ENCODE peak calls at places on chromosome 14, in nine cellular contexts. K, N, M, A, Y, P, H, E and Z are unnamed samples.
A peak's percentile ranks its signal among the peaks of the same experiment; 100 is the strongest.

GRCh38 chr14:29078810-29079522 is 312.4 kb downstream of the FOXG1 start:
- DNase-seq in K (no peak), N (no peak), M (no peak), A (no peak), Y (no peak), P (no peak), H (no peak), E (no peak), Z (no peak)

GRCh38 chr14:95564060-95564459 is 29.2 kb downstream of the GLRX5 start:
- DNase-seq in K (no peak), N (peak; percentile 37), M (no peak), A (peak; percentile 33), Y (no peak), P (no peak), H (no peak), E (peak; percentile 57), Z (no peak)

GRCh38 chr14:93891756-93892504 is 35.2 kb upstream of the FAM181A start:
- DNase-seq in K (no peak), N (no peak), M (no peak), A (no peak), Y (no peak), P (peak; percentile 58), H (peak; percentile 7), E (no peak), Z (no peak)

GRCh38 chr14:99213101-99213500 is 58.9 kb downstream of the BCL11B start:
- DNase-seq in K (no peak), N (no peak), M (peak; percentile 75), A (no peak), Y (no peak), P (no peak), H (no peak), E (no peak), Z (no peak)

GRCh38 chr14:50667491-50668007 is 557 bp downstream of the SAV1 start:
- DNase-seq in K (no peak), N (no peak), M (no peak), A (no peak), Y (no peak), P (peak; percentile 67), H (peak; percentile 46), E (no peak), Z (no peak)

GRCh38 chr14:96271421-96271762 is 15.4 kb downstream of the BDKRB1 start:
- DNase-seq in K (peak; percentile 53), N (no peak), M (no peak), A (no peak), Y (no peak), P (no peak), H (no peak), E (no peak), Z (no peak)

GRCh38 chr14:34872822-34873590 is 2.2 kb downstream of the BAZ1A start:
- DNase-seq in K (no peak), N (peak; percentile 57), M (peak; percentile 30), A (peak; percentile 59), Y (no peak), P (no peak), H (no peak), E (peak; percentile 50), Z (peak; percentile 21)

GRCh38 chr14:68141531-68142088 is 322.0 kb downstream of the RAD51B start:
- DNase-seq in K (no peak), N (peak; percentile 46), M (no peak), A (peak; percentile 53), Y (no peak), P (no peak), H (peak; percentile 73), E (peak; percentile 69), Z (no peak)

GRCh38 chr14:37168721-37169120 is 3.7 kb downstream of the SLC25A21 start:
- DNase-seq in K (no peak), N (no peak), M (no peak), A (peak; percentile 14), Y (no peak), P (no peak), H (no peak), E (no peak), Z (no peak)

GRCh38 chr14:36518586-36519430 is 1.2 kb downstream of the NKX2-1 start:
- DNase-seq in K (no peak), N (no peak), M (no peak), A (no peak), Y (no peak), P (no peak), H (no peak), E (no peak), Z (no peak)

GRCh38 chr14:68724914-68725313 is 68.0 kb downstream of the ZFP36L1 start:
- DNase-seq in K (no peak), N (no peak), M (no peak), A (no peak), Y (no peak), P (no peak), H (no peak), E (no peak), Z (no peak)

GRCh38 chr14:38505221-38506095 is 249.6 kb upstream of the CLEC14A start:
- DNase-seq in K (no peak), N (no peak), M (peak; percentile 62), A (no peak), Y (no peak), P (no peak), H (no peak), E (peak; percentile 11), Z (no peak)

GRCh38 chr14:75860561-75861160 is 121.1 kb downstream of the TGFB3 start:
- DNase-seq in K (no peak), N (no peak), M (no peak), A (no peak), Y (no peak), P (no peak), H (no peak), E (no peak), Z (no peak)

GRCh38 chr14:22781606-22782000 is 15.1 kb downstream of the OXA1L start:
- DNase-seq in K (no peak), N (no peak), M (peak; percentile 32), A (no peak), Y (no peak), P (no peak), H (peak; percentile 45), E (peak; percentile 59), Z (no peak)

GRCh38 chr14:89618309-89618708 is 201.3 kb upstream of the FOXN3 start:
- DNase-seq in K (peak; percentile 25), N (peak; percentile 39), M (peak; percentile 3), A (no peak), Y (no peak), P (no peak), H (peak; percentile 11), E (no peak), Z (no peak)

GRCh38 chr14:75876526-75876925 is 105.3 kb downstream of the TGFB3 start:
- DNase-seq in K (no peak), N (peak; percentile 72), M (no peak), A (peak; percentile 73), Y (no peak), P (no peak), H (no peak), E (no peak), Z (no peak)

GRCh38 chr14:99731536-99732435 is 47.7 kb downstream of the CYP46A1 start:
- DNase-seq in K (no peak), N (no peak), M (no peak), A (no peak), Y (no peak), P (peak; percentile 64), H (no peak), E (no peak), Z (no peak)

GRCh38 chr14:55702501-55702900 is 122.5 kb downstream of the KTN1 start:
- DNase-seq in K (no peak), N (no peak), M (peak; percentile 55), A (no peak), Y (no peak), P (no peak), H (no peak), E (no peak), Z (no peak)

GRCh38 chr14:43568022-43568421 is 939.1 kb downstream of the FSCB start:
- DNase-seq in K (no peak), N (no peak), M (no peak), A (no peak), Y (no peak), P (no peak), H (no peak), E (no peak), Z (no peak)

GRCh38 chr14:92456215-92457017 is 57.2 kb upstream of the RIN3 start:
- DNase-seq in K (peak; percentile 76), N (peak; percentile 85), M (peak; percentile 20), A (peak; percentile 86), Y (no peak), P (no peak), H (peak; percentile 73), E (peak; percentile 88), Z (peak; percentile 25)
- TF ChIP-seq CTCF in K (peak; percentile 66), N (peak; percentile 85), M (peak; percentile 42), A (peak; percentile 82), Y (peak; percentile 78), P (peak; percentile 74), H (peak; percentile 82), E (peak; percentile 76), Z (peak; percentile 74)

GRCh38 chr14:77140937-77141591 is 527 bp downstream of the ZDHHC22 start:
- DNase-seq in K (no peak), N (peak; percentile 20), M (peak; percentile 54), A (peak; percentile 40), Y (no peak), P (no peak), H (peak; percentile 49), E (peak; percentile 51), Z (no peak)
- H3K4me3 ChIP-seq in K (no peak overlapping the region), N (peak overlapping the region; percentile 32), M (peak overlapping the region; percentile 42), A (peak overlapping the region; percentile 32), Y (peak overlapping the region; percentile 63), P (peak overlapping the region; percentile 19), H (peak overlapping the region; percentile 74), E (peak overlapping the region; percentile 26), Z (no peak overlapping the region)

DNA sequence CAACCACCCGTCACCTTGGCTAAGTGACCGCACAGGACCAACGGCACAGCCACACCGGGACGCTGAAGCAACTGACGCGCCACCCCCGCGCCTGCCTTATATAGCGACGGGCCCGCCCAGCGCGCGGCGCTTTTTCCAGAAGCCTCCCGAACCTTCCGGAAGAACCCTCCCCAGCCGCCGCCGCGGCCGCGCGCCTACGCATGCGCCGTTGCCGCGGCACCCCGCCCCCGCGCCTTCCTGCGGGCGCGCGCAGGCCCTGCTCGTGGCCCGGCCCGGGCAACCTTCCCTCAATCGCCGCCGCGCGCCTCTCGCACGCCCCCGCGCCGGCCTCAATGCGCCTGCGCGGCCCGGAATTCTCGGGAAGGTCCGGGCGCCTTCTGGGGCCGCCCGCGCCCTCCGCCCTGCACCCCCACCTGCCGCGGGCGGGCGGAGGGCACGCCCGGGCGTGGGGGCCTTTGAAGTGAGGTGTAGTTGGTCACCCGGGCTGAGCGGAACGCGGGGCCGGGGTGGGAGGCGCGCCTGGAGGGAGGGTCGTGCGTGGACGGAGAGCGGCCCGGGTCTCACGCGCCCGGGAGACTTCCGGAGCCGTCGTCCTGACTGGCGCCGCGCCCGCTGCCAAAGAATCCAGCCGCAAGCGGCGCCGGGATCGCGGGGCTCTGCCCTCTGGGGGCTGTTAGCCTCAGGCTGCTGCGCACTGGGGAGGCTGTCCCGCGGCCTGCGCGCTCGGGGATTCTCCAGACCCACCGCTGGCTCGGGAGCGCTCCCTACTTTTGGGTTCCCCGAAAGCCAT is at the start of gene HSP90AA1:
- DNase-seq in K (peak; percentile 91), N (peak; percentile 96), M (peak; percentile 97), A (peak; percentile 96), Y (peak; percentile 78), P (peak; percentile 97), H (peak; percentile 96), E (peak; percentile 98), Z (peak; percentile 61)
- TF ChIP-seq CTCF in K (no peak), N (no peak), M (peak; percentile 33), A (peak; percentile 9), Y (no peak), P (no peak), H (peak; percentile 16), E (no peak), Z (no peak)

DNA sequence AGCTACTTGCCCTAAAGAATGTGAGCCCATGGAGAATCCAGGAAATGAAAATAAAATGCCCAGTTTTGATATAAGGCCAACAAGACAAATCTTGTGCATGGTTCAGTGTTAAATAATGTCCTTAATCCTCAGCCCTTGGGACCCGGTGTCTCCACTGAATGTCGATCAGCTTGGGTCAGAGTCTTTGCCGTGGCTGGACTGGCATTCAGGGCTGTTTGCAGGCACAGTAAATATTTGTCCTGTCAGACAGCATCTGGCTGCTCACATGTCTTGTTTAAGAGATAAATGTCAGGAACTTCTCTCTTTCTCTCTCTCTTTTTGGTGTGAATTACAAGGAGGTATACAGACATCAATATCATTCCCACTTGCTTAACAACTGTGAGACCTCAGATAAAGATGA is 452.5 kb downstream of the FUT8 start:
- DNase-seq in K (no peak), N (no peak), M (no peak), A (no peak), Y (no peak), P (no peak), H (no peak), E (no peak), Z (no peak)
- H3K4me3 ChIP-seq in K (no peak overlapping the region), N (no peak overlapping the region), M (no peak overlapping the region), A (no peak overlapping the region), Y (no peak overlapping the region), P (no peak overlapping the region), H (no peak overlapping the region), E (no peak overlapping the region), Z (no peak overlapping the region)